ENCODE peak calls at places on chromosome X, in four cellular contexts. One of them, this sample, is unnamed. For H3K4me1, the result is how much of the 10 kb centered on the place peaks cover.

GRCh38 chrX:35289952-35290351 is 347.4 kb downstream of the FAM47B start:
- DNase-seq in HepG2: no peak
- DNase-seq in GM12878: no peak
- DNase-seq in H1: no peak
- DNase-seq in this sample: no peak

GRCh38 chrX:41664307-41665299 is 24.2 kb upstream of the GPR34 start:
- DNase-seq in HepG2: no peak
- DNase-seq in GM12878: no peak
- DNase-seq in H1: no peak
- DNase-seq in this sample: no peak

GRCh38 chrX:101206471-101206870 is 13.1 kb upstream of the DRP2 start:
- DNase-seq in H1: no peak
- DNase-seq in HepG2: peak
- DNase-seq in GM12878: no peak
- DNase-seq in this sample: no peak

GRCh38 chrX:18886005-18886343 is 97.9 kb downstream of the PHKA2 start:
- DNase-seq in GM12878: no peak
- DNase-seq in HepG2: no peak
- DNase-seq in H1: no peak
- DNase-seq in this sample: no peak

GRCh38 chrX:40402771-40403533 is 177.8 kb upstream of the ATP6AP2 start:
- DNase-seq in HepG2: no peak
- DNase-seq in H1: no peak
- DNase-seq in GM12878: no peak
- DNase-seq in this sample: no peak

GRCh38 chrX:82232679-82233078 is 1030.8 kb downstream of the SH3BGRL start:
- DNase-seq in H1: no peak
- DNase-seq in GM12878: no peak
- DNase-seq in HepG2: no peak
- DNase-seq in this sample: no peak

GRCh38 chrX:43655961-43656494 is at the start of gene MAOA:
- DNase-seq in HepG2: peak
- DNase-seq in GM12878: no peak
- DNase-seq in H1: no peak
- DNase-seq in this sample: no peak

GRCh38 chrX:138128025-138128671 is 562.2 kb downstream of the ZIC3 start:
- DNase-seq in H1: no peak
- DNase-seq in GM12878: no peak
- DNase-seq in HepG2: peak
- DNase-seq in this sample: peak

GRCh38 chrX:53263597-53264094 is 17.7 kb downstream of the IQSEC2 start:
- DNase-seq in HepG2: no peak
- DNase-seq in H1: no peak
- DNase-seq in GM12878: no peak
- DNase-seq in this sample: no peak

GRCh38 chrX:15471016-15471415 is 22.1 kb downstream of the PIR start:
- DNase-seq in H1: no peak
- DNase-seq in GM12878: peak
- DNase-seq in HepG2: peak
- DNase-seq in this sample: peak

GRCh38 chrX:16931371-16931770 is 15.1 kb upstream of the REPS2 start:
- DNase-seq in HepG2: no peak
- DNase-seq in H1: no peak
- DNase-seq in GM12878: no peak
- DNase-seq in this sample: no peak

DNA sequence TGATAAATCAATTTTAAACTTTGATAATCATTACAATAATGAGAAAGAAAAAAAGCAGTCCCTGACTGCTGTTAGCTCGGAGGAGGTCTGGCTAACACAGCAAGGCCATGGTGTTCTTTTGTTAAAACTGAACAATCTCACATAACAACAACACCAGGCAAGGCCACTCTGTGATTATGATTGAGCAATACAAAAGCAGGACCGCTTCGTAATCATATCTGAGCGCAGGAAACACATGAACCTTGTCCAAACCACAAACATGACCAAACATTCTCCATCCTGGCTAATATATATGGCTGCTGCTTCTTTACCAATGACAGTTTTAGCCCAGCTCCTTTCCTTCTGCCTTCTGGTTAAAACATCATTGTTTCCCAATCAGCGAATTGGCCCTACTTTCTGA is 76.8 kb upstream of the DDX53 start:
- DNase-seq in H1: no peak
- DNase-seq in HepG2: no peak
- DNase-seq in GM12878: no peak
- DNase-seq in this sample: no peak
- H3K4me3 ChIP-seq in H1: no peak
- H3K4me3 ChIP-seq in HepG2: no peak
- H3K4me3 ChIP-seq in GM12878: no peak
- H3K4me3 ChIP-seq in this sample: no peak

DNA sequence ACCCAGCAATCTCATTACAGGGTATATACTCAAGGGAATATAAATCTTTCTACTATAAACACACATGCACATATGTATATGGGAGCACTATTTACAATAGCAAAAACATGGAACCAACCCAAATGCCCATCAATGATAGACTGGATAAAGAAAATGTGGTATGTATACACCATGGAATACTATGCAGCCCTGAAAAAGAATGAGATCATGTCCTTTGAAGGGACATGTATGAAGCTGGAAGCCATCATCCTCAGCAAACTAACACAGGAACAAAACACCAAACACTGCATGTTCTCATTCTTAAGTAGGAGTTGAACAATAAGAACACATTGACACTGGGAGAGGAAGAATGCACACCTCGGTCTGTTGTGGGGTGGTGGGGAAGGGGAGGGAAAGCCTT is 80.6 kb upstream of the TBX22 start:
- DNase-seq in HepG2: no peak
- DNase-seq in GM12878: no peak
- DNase-seq in H1: no peak
- DNase-seq in this sample: no peak
- H3K4me1 ChIP-seq in HepG2: under half
- H3K4me1 ChIP-seq in GM12878: under half
- H3K4me1 ChIP-seq in H1: under half
- H3K4me1 ChIP-seq in this sample: under half

GRCh38 chrX:153158319-153158718 is 20.8 kb upstream of the MAGEA1 start:
- DNase-seq in GM12878: no peak
- DNase-seq in HepG2: no peak
- DNase-seq in H1: no peak
- DNase-seq in this sample: no peak
- TF ChIP-seq SUZ12 in GM12878: no peak
- TF ChIP-seq SUZ12 in HepG2: no peak
- TF ChIP-seq SUZ12 in H1: no peak
- TF ChIP-seq SUZ12 in this sample: no peak

GRCh38 chrX:75276666-75277065 is 2.8 kb downstream of the UPRT start:
- DNase-seq in H1: no peak
- DNase-seq in GM12878: no peak
- DNase-seq in HepG2: no peak
- DNase-seq in this sample: no peak

GRCh38 chrX:75278991-75279390 is 5.1 kb downstream of the UPRT start:
- DNase-seq in H1: no peak
- DNase-seq in HepG2: no peak
- DNase-seq in GM12878: no peak
- DNase-seq in this sample: peak

GRCh38 chrX:75273483-75273882 is 402 bp upstream of the UPRT start:
- DNase-seq in H1: no peak
- DNase-seq in GM12878: no peak
- DNase-seq in HepG2: no peak
- DNase-seq in this sample: no peak
- H3K4me3 ChIP-seq in H1: peak
- H3K4me3 ChIP-seq in GM12878: peak
- H3K4me3 ChIP-seq in HepG2: peak
- H3K4me3 ChIP-seq in this sample: peak

GRCh38 chrX:12974217-12974796 is 603 bp upstream of the TMSB4X start:
- DNase-seq in HepG2: no peak
- DNase-seq in H1: no peak
- DNase-seq in GM12878: no peak
- DNase-seq in this sample: no peak
- H3K4me1 ChIP-seq in HepG2: under half
- H3K4me1 ChIP-seq in H1: under half
- H3K4me1 ChIP-seq in GM12878: under half
- H3K4me1 ChIP-seq in this sample: under half

DNA sequence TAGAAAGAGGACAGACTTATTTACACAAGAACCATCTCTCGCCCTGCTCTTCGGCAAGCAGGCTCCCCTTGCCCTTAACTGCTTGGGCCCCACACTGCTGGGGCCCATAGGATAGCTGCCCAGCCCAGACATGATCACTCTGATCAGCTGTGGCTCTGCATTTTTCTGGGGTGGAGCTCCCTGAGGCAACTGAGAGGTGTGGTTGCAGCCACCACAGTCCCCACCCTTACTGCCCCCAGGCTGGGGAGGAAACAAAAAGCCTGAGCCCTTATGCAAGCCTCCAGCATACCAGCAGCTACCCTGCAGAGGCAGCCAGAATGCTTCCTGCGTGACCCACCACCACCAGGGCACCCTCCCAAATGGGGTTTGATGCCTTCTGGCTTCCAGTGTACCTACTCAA is 185.5 kb upstream of the ZCCHC13 start:
- DNase-seq in GM12878: no peak
- DNase-seq in H1: no peak
- DNase-seq in HepG2: no peak
- DNase-seq in this sample: no peak
- TF ChIP-seq SUZ12 in GM12878: no peak
- TF ChIP-seq SUZ12 in H1: no peak
- TF ChIP-seq SUZ12 in HepG2: no peak
- TF ChIP-seq SUZ12 in this sample: no peak

GRCh38 chrX:73131276-73131675 is 52.0 kb upstream of the PABPC1L2A start:
- DNase-seq in HepG2: no peak
- DNase-seq in GM12878: no peak
- DNase-seq in H1: no peak
- DNase-seq in this sample: no peak

GRCh38 chrX:73127700-73128241 is 48.5 kb upstream of the PABPC1L2A start:
- DNase-seq in HepG2: no peak
- DNase-seq in GM12878: no peak
- DNase-seq in H1: peak
- DNase-seq in this sample: no peak

GRCh38 chrX:73131877-73132276 is 52.6 kb upstream of the PABPC1L2A start:
- DNase-seq in HepG2: no peak
- DNase-seq in H1: no peak
- DNase-seq in GM12878: no peak
- DNase-seq in this sample: no peak

DNA sequence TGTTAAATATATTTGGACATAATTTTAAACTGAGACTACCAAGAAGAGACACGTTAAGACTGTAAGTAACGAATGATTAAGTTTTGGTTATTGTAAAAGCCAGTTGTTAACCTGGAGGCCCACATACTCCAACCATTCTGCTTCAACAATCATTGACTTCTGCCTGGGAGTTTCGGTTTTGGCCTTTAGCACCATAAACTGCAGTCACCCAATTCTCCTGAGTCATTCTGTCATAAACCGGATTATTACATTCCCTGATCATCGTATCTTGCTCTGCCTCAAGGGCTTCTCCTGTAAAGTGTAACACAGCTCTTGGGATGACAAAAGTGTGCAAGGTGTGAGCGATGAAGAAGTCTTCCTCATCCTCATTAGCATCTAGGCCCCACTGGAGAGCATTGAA is 46.9 kb upstream of the PABPC1L2A start:
- DNase-seq in H1: no peak
- DNase-seq in HepG2: no peak
- DNase-seq in GM12878: no peak
- DNase-seq in this sample: no peak
- H3K4me3 ChIP-seq in H1: no peak
- H3K4me3 ChIP-seq in HepG2: no peak
- H3K4me3 ChIP-seq in GM12878: no peak
- H3K4me3 ChIP-seq in this sample: no peak

This sample was measured in NT2/D1.